ENCODE peak calls at places on chromosome 22, in four cellular contexts. One of them, this sample, is unnamed.

GRCh38 chr22:20271114-20271994 is 3.2 kb upstream of the RTN4R start:
- DNase-seq in A549: no peak
- DNase-seq in HepG2: no peak
- DNase-seq in SK-N-SH: no peak
- DNase-seq in this sample: no peak

GRCh38 chr22:49202226-49202625 is 625.4 kb downstream of the BRD1 start:
- DNase-seq in SK-N-SH: no peak
- DNase-seq in HepG2: no peak
- DNase-seq in A549: no peak
- DNase-seq in this sample: no peak

GRCh38 chr22:26432619-26433311 is 3.7 kb downstream of the ASPHD2 start:
- DNase-seq in SK-N-SH: no peak
- DNase-seq in HepG2: no peak
- DNase-seq in A549: no peak
- DNase-seq in this sample: peak

GRCh38 chr22:24695958-24696511 is 78.5 kb downstream of the PIWIL3 start:
- DNase-seq in SK-N-SH: no peak
- DNase-seq in A549: no peak
- DNase-seq in HepG2: no peak
- DNase-seq in this sample: no peak

GRCh38 chr22:26398741-26399153 is 30.3 kb upstream of the ASPHD2 start:
- DNase-seq in A549: peak
- DNase-seq in HepG2: no peak
- DNase-seq in SK-N-SH: peak
- DNase-seq in this sample: no peak

GRCh38 chr22:41917375-41917905 is 2.6 kb upstream of the SHISA8 start:
- DNase-seq in HepG2: no peak
- DNase-seq in SK-N-SH: no peak
- DNase-seq in A549: no peak
- DNase-seq in this sample: no peak

GRCh38 chr22:41840216-41840615 is 7.3 kb downstream of the SREBF2 start:
- DNase-seq in SK-N-SH: no peak
- DNase-seq in A549: no peak
- DNase-seq in HepG2: no peak
- DNase-seq in this sample: no peak

GRCh38 chr22:39898997-39899396 is 1.9 kb upstream of the GRAP2 start:
- DNase-seq in HepG2: no peak
- DNase-seq in SK-N-SH: no peak
- DNase-seq in A549: no peak
- DNase-seq in this sample: peak

GRCh38 chr22:44133901-44134511 is 46.7 kb upstream of the PARVG start:
- DNase-seq in A549: no peak
- DNase-seq in HepG2: no peak
- DNase-seq in SK-N-SH: no peak
- DNase-seq in this sample: no peak

GRCh38 chr22:41674941-41675340 is 13.7 kb downstream of the SNU13 start:
- DNase-seq in HepG2: no peak
- DNase-seq in SK-N-SH: no peak
- DNase-seq in A549: no peak
- DNase-seq in this sample: no peak

GRCh38 chr22:31162015-31162765 is 2.2 kb downstream of the RNF185 start:
- DNase-seq in HepG2: no peak
- DNase-seq in SK-N-SH: no peak
- DNase-seq in A549: no peak
- DNase-seq in this sample: no peak

GRCh38 chr22:27317156-27317555 is 484.4 kb downstream of the MN1 start:
- DNase-seq in A549: no peak
- DNase-seq in HepG2: no peak
- DNase-seq in SK-N-SH: no peak
- DNase-seq in this sample: no peak

GRCh38 chr22:39627208-39627607 is 56.7 kb downstream of the CACNA1I start:
- DNase-seq in SK-N-SH: no peak
- DNase-seq in HepG2: no peak
- DNase-seq in A549: no peak
- DNase-seq in this sample: no peak

GRCh38 chr22:34608716-34609115 is 457.2 kb upstream of the ISX start:
- DNase-seq in HepG2: no peak
- DNase-seq in SK-N-SH: no peak
- DNase-seq in A549: no peak
- DNase-seq in this sample: no peak

GRCh38 chr22:20647586-20648305 is 126.2 kb upstream of the SERPIND1 start:
- DNase-seq in HepG2: no peak
- DNase-seq in A549: no peak
- DNase-seq in SK-N-SH: no peak
- DNase-seq in this sample: no peak

GRCh38 chr22:43882122-43882767 is 9.6 kb downstream of the PNPLA5 start:
- DNase-seq in HepG2: no peak
- DNase-seq in A549: no peak
- DNase-seq in SK-N-SH: no peak
- DNase-seq in this sample: no peak

GRCh38 chr22:38038426-38038825 is 18.8 kb upstream of the PICK1 start:
- DNase-seq in HepG2: no peak
- DNase-seq in SK-N-SH: peak
- DNase-seq in A549: no peak
- DNase-seq in this sample: no peak

GRCh38 chr22:27124336-27125023 is 467.1 kb downstream of the MIAT start:
- DNase-seq in HepG2: no peak
- DNase-seq in A549: no peak
- DNase-seq in SK-N-SH: no peak
- DNase-seq in this sample: no peak

GRCh38 chr22:30574095-30574981 is at the start of gene GAL3ST1:
- DNase-seq in SK-N-SH: peak
- DNase-seq in A549: peak
- DNase-seq in HepG2: peak
- DNase-seq in this sample: no peak

GRCh38 chr22:47401976-47402770 is 639.7 kb downstream of the TBC1D22A start:
- DNase-seq in HepG2: no peak
- DNase-seq in A549: no peak
- DNase-seq in SK-N-SH: no peak
- DNase-seq in this sample: no peak

GRCh38 chr22:25169278-25170031 is 30.2 kb upstream of the CRYBB3 start:
- DNase-seq in A549: no peak
- DNase-seq in SK-N-SH: no peak
- DNase-seq in HepG2: peak
- DNase-seq in this sample: no peak

GRCh38 chr22:50399751-50400331 is 56.7 kb downstream of the PPP6R2 start:
- DNase-seq in A549: peak
- DNase-seq in HepG2: peak
- DNase-seq in SK-N-SH: peak
- DNase-seq in this sample: no peak

GRCh38 chr22:50308597-50308935 is 1.1 kb upstream of the PLXNB2 start:
- DNase-seq in SK-N-SH: no peak
- DNase-seq in A549: no peak
- DNase-seq in HepG2: peak
- DNase-seq in this sample: no peak

GRCh38 chr22:19503367-19503766 is 20.8 kb downstream of the CLDN5 start:
- DNase-seq in SK-N-SH: no peak
- DNase-seq in HepG2: no peak
- DNase-seq in A549: no peak
- DNase-seq in this sample: no peak

GRCh38 chr22:48561676-48562075 is 1266.0 kb downstream of the BRD1 start:
- DNase-seq in SK-N-SH: no peak
- DNase-seq in A549: no peak
- DNase-seq in HepG2: no peak
- DNase-seq in this sample: no peak

GRCh38 chr22:48592066-48592345 is 1235.7 kb downstream of the BRD1 start:
- DNase-seq in SK-N-SH: no peak
- DNase-seq in A549: no peak
- DNase-seq in HepG2: no peak
- DNase-seq in this sample: no peak

GRCh38 chr22:38950527-38951111 is 6.8 kb upstream of the APOBEC3A start:
- DNase-seq in A549: no peak
- DNase-seq in SK-N-SH: no peak
- DNase-seq in HepG2: no peak
- DNase-seq in this sample: no peak

GRCh38 chr22:50040717-50041116 is 17.4 kb downstream of the TTLL8 start:
- DNase-seq in A549: no peak
- DNase-seq in SK-N-SH: no peak
- DNase-seq in HepG2: no peak
- DNase-seq in this sample: no peak

GRCh38 chr22:30857103-30857502 is 111.5 kb downstream of the MORC2 start:
- DNase-seq in A549: no peak
- DNase-seq in SK-N-SH: no peak
- DNase-seq in HepG2: no peak
- DNase-seq in this sample: no peak

GRCh38 chr22:17878970-17879369 is 104.7 kb upstream of the BID start:
- DNase-seq in SK-N-SH: peak
- DNase-seq in HepG2: no peak
- DNase-seq in A549: no peak
- DNase-seq in this sample: no peak
- TF ChIP-seq PBX3 in SK-N-SH: no peak
- TF ChIP-seq PBX3 in HepG2: no peak
- TF ChIP-seq PBX3 in A549: no peak
- TF ChIP-seq PBX3 in this sample: no peak

GRCh38 chr22:17496843-17497242 is 66.5 kb upstream of the SLC25A18 start:
- DNase-seq in SK-N-SH: no peak
- DNase-seq in HepG2: no peak
- DNase-seq in A549: no peak
- DNase-seq in this sample: no peak

GRCh38 chr22:17501679-17502285 is 61.5 kb upstream of the SLC25A18 start:
- DNase-seq in HepG2: peak
- DNase-seq in SK-N-SH: peak
- DNase-seq in A549: peak
- DNase-seq in this sample: peak
- TF ChIP-seq PBX3 in HepG2: no peak
- TF ChIP-seq PBX3 in SK-N-SH: no peak
- TF ChIP-seq PBX3 in A549: no peak
- TF ChIP-seq PBX3 in this sample: no peak

GRCh38 chr22:36619797-36620390 is 83.7 kb downstream of the CACNG2 start:
- DNase-seq in HepG2: no peak
- DNase-seq in A549: no peak
- DNase-seq in SK-N-SH: no peak
- DNase-seq in this sample: no peak
- TF ChIP-seq PBX3 in HepG2: no peak
- TF ChIP-seq PBX3 in A549: no peak
- TF ChIP-seq PBX3 in SK-N-SH: no peak
- TF ChIP-seq PBX3 in this sample: no peak

GRCh38 chr22:45268167-45268957 is 16.4 kb upstream of the UPK3A start:
- DNase-seq in HepG2: no peak
- DNase-seq in SK-N-SH: peak
- DNase-seq in A549: peak
- DNase-seq in this sample: no peak
- TF ChIP-seq PBX3 in HepG2: no peak
- TF ChIP-seq PBX3 in SK-N-SH: no peak
- TF ChIP-seq PBX3 in A549: no peak
- TF ChIP-seq PBX3 in this sample: no peak

GRCh38 chr22:45991108-45991507 is 14.1 kb upstream of the WNT7B start:
- DNase-seq in A549: no peak
- DNase-seq in HepG2: no peak
- DNase-seq in SK-N-SH: peak
- DNase-seq in this sample: no peak
- TF ChIP-seq PBX3 in A549: no peak
- TF ChIP-seq PBX3 in HepG2: no peak
- TF ChIP-seq PBX3 in SK-N-SH: no peak
- TF ChIP-seq PBX3 in this sample: no peak